ENCODE peak calls at places on chromosome 5, in six cellular contexts. G is HTR-8/SVneo, X is astrocyte of the spinal cord, D is GM20000, O is occipital lobe, V is ELR. A is an unnamed sample.

GRCh38 chr5:149113669-149114068 is 27.6 kb upstream of the ABLIM3 start:
- DNase-seq in V (peak; percentile 88), G (no peak), X (peak; percentile 46), O (no peak), D (no peak), A (no peak)

GRCh38 chr5:22258139-22258538 is 595.0 kb downstream of the CDH12 start:
- DNase-seq in X (no peak), V (no peak), G (no peak), D (no peak), O (no peak), A (no peak)

GRCh38 chr5:135488727-135489465 is 36.7 kb upstream of the TIFAB start:
- DNase-seq in X (peak; percentile 84), D (no peak), O (peak; percentile 21), G (peak; percentile 84), V (peak; percentile 83), A (peak; percentile 89)

GRCh38 chr5:55535199-55535905 is 588 bp upstream of the PLPP1 start:
- DNase-seq in V (no peak), X (no peak), O (no peak), G (no peak), D (no peak), A (no peak)

GRCh38 chr5:98810206-98810605 is 36.7 kb downstream of the RGMB start:
- DNase-seq in O (no peak), V (no peak), G (no peak), X (no peak), D (no peak), A (no peak)

GRCh38 chr5:80711938-80712337 is 57.2 kb upstream of the DHFR start:
- DNase-seq in X (peak; percentile 28), V (peak; percentile 70), D (peak; percentile 15), O (no peak), G (peak; percentile 34), A (peak; percentile 55)

GRCh38 chr5:123036391-123037103 is at the start of gene PPIC:
- DNase-seq in X (peak; percentile 81), D (peak; percentile 69), G (peak; percentile 89), O (peak; percentile 47), V (peak; percentile 82), A (peak; percentile 92)

GRCh38 chr5:131170540-131171275 is at the start of gene LYRM7:
- DNase-seq in X (peak; percentile 99), V (peak; percentile 100), O (peak; percentile 99), G (peak; percentile 91), D (peak; percentile 88), A (peak; percentile 99)

GRCh38 chr5:132086277-132086794 is 12.7 kb downstream of the CSF2 start:
- DNase-seq in V (peak; percentile 99), X (peak; percentile 93), D (no peak), G (peak; percentile 84), O (no peak), A (peak; percentile 99)

GRCh38 chr5:116032094-116032517 is at the start of gene ARL14EPL:
- DNase-seq in D (peak; percentile 32), X (peak; percentile 90), V (peak; percentile 93), O (no peak), G (peak; percentile 59), A (peak; percentile 91)

GRCh38 chr5:170482511-170482910 is 21.3 kb upstream of the KCNIP1 start:
- DNase-seq in X (no peak), D (no peak), O (no peak), G (no peak), V (no peak), A (no peak)